ENCODE peak calls at places on chromosome 17, in seven cellular contexts. E is keratinocyte, I is cardiac muscle cell, F is sigmoid colon, H is trophoblast cell, R is GM23248, P is aorta. O is an unnamed sample. For H3K27me3, the result is how much of the 10 kb centered on the place peaks cover.

GRCh38 chr17:19348081-19348650 is 14.4 kb downstream of the B9D1 start:
- DNase-seq in I (no peak), F (peak), E (no peak), P (peak), H (no peak), R (no peak), O (no peak)

GRCh38 chr17:48852251-48852650 is 21.4 kb downstream of the CALCOCO2 start:
- DNase-seq in R (no peak), E (no peak), P (no peak), I (no peak), F (no peak), H (no peak), O (no peak)

GRCh38 chr17:38870259-38871165 is 654 bp downstream of the LASP1 start:
- DNase-seq in F (peak), P (peak), R (peak), E (no peak), I (peak), H (peak), O (peak)

GRCh38 chr17:74252272-74252671 is 21.8 kb upstream of the DNAI2 start:
- DNase-seq in R (no peak), F (no peak), I (no peak), P (no peak), H (no peak), E (no peak), O (no peak)

GRCh38 chr17:3815122-3815521 is 14.1 kb upstream of the ITGAE start:
- DNase-seq in P (no peak), I (no peak), H (no peak), E (no peak), F (no peak), R (no peak), O (no peak)

GRCh38 chr17:76063880-76064546 is 8.3 kb downstream of the SRP68 start:
- DNase-seq in F (no peak), R (no peak), I (no peak), P (no peak), H (no peak), E (no peak), O (no peak)

GRCh38 chr17:8552582-8553320 is 77.8 kb downstream of the MYH10 start:
- DNase-seq in E (peak), R (peak), F (no peak), P (no peak), I (peak), H (peak), O (no peak)

GRCh38 chr17:83175551-83176271 is 96.3 kb downstream of the METRNL start:
- DNase-seq in R (no peak), H (no peak), P (no peak), F (no peak), I (no peak), E (no peak), O (no peak)

GRCh38 chr17:10316986-10317834 is 55.6 kb downstream of the MYH13 start:
- DNase-seq in H (peak), I (peak), P (peak), F (peak), E (no peak), R (peak), O (peak)

GRCh38 chr17:39834017-39834416 is 30.1 kb downstream of the IKZF3 start:
- DNase-seq in P (no peak), R (no peak), I (no peak), H (no peak), F (no peak), E (no peak), O (no peak)

GRCh38 chr17:1422907-1423306 is 22.9 kb upstream of the YWHAE start:
- DNase-seq in R (peak), P (no peak), I (no peak), F (no peak), E (peak), H (peak), O (no peak)

GRCh38 chr17:77366558-77367245 is 225.9 kb downstream of the SEC14L1 start:
- DNase-seq in I (no peak), R (peak), E (no peak), H (no peak), F (peak), P (no peak), O (no peak)

GRCh38 chr17:31487648-31488263 is 96.3 kb downstream of the RAB11FIP4 start:
- DNase-seq in I (peak), R (peak), E (peak), F (peak), P (peak), H (peak), O (peak)

GRCh38 chr17:31486351-31487062 is 95.0 kb downstream of the RAB11FIP4 start:
- DNase-seq in E (no peak), P (no peak), I (no peak), H (no peak), R (no peak), F (no peak), O (no peak)

GRCh38 chr17:31488264-31488981 is 96.9 kb downstream of the RAB11FIP4 start:
- DNase-seq in H (peak), F (no peak), P (no peak), E (no peak), I (no peak), R (no peak), O (no peak)

GRCh38 chr17:31488982-31489294 is 97.5 kb downstream of the RAB11FIP4 start:
- DNase-seq in F (no peak), R (no peak), P (no peak), H (peak), E (no peak), I (no peak), O (no peak)

DNA sequence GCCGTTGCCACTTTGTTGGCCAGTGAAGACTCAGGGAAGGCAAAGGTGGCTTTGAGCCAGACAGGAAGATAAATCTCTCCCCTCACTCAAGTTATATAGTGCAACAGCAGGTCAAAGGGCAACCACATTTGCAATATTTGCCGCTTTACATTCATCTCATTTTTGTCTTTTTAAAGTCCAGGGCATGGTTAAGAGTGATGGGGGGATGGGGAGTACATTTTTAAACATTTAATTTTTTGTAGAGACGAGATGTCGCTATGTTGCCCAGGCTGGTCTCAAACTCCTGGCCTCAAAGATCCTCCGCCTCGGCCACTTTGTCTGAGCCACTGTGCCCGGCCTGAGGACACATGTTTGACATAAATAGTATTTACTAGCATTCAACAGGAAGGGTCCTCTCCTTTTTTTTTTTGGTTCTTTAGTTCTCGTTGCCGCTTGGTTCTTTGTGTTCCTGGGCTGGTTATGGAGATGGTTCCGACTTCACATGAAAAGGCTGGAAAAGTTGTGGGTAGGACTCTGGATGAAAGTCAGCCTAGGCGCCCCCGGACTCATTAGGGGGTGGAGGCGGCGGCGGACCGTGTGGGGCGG is 95.7 kb downstream of the RAB11FIP4 start:
- DNase-seq in R (no peak), I (no peak), H (no peak), E (no peak), P (no peak), F (no peak), O (no peak)
- H3K27me3 ChIP-seq in R (half or more), I (under half), H (under half), E (under half), P (under half), F (under half), O (under half)

GRCh38 chr17:81181811-81182185 is 15.8 kb upstream of the AATK start:
- DNase-seq in I (no peak), H (no peak), F (no peak), P (no peak), E (no peak), R (no peak), O (no peak)
- H3K27me3 ChIP-seq in I (under half), H (under half), F (under half), P (under half), E (under half), R (under half), O (under half)

DNA sequence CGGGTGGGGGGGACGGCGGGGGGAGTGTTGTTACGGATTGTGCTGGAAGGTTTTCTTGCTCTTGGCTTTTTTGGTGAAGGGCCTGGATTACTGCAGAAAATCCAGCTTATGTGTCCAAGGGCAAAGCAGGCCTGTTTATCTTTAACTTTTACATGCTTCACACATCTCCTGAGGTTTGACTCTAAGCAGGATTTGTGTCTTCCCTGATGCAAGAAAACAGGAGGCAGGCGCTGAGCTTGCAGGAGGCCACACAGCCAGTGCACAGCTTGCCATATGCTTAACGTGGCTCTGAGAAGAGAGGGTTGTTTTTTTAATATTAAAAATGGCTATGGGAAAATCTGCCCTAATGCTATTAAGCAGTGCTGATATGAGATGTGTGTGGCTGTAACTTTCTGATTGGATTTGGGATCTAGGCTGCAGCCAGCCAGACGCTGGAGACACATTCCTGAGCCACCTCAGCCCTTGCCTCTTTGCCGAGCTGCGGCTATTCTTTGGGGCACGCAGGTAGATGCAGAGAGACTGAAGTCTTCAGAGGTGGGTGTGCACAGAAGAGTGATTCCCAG is 20.4 kb upstream of the RPTOR start:
- DNase-seq in R (no peak), E (no peak), H (no peak), I (no peak), P (no peak), F (no peak), O (no peak)
- H3K27me3 ChIP-seq in R (under half), E (under half), H (under half), I (under half), P (under half), F (under half), O (under half)

GRCh38 chr17:82014971-82015310 is 7.7 kb downstream of the CENPX start:
- DNase-seq in R (no peak), E (no peak), F (no peak), I (no peak), H (no peak), P (no peak), O (no peak)

GRCh38 chr17:82014432-82014831 is 8.2 kb downstream of the CENPX start:
- DNase-seq in E (no peak), F (no peak), I (no peak), P (no peak), H (no peak), R (no peak), O (no peak)

GRCh38 chr17:82013341-82013740 is 9.3 kb downstream of the CENPX start:
- DNase-seq in F (peak), I (no peak), R (no peak), E (no peak), P (peak), H (peak), O (no peak)

GRCh38 chr17:82012482-82013295 is 10.0 kb downstream of the CENPX start:
- DNase-seq in F (no peak), H (peak), I (peak), E (no peak), P (no peak), R (no peak), O (no peak)

GRCh38 chr17:82013772-82014321 is 8.8 kb downstream of the CENPX start:
- DNase-seq in P (no peak), I (no peak), H (no peak), R (no peak), E (no peak), F (no peak), O (no peak)
- H3K27me3 ChIP-seq in P (under half), I (under half), H (under half), R (under half), E (under half), F (under half), O (under half)

GRCh38 chr17:79224476-79224875 is 149.9 kb downstream of the ENGASE start:
- DNase-seq in R (no peak), P (no peak), I (no peak), H (no peak), E (no peak), F (no peak), O (no peak)
- H3K27me3 ChIP-seq in R (under half), P (under half), I (under half), H (under half), E (under half), F (under half), O (under half)

DNA sequence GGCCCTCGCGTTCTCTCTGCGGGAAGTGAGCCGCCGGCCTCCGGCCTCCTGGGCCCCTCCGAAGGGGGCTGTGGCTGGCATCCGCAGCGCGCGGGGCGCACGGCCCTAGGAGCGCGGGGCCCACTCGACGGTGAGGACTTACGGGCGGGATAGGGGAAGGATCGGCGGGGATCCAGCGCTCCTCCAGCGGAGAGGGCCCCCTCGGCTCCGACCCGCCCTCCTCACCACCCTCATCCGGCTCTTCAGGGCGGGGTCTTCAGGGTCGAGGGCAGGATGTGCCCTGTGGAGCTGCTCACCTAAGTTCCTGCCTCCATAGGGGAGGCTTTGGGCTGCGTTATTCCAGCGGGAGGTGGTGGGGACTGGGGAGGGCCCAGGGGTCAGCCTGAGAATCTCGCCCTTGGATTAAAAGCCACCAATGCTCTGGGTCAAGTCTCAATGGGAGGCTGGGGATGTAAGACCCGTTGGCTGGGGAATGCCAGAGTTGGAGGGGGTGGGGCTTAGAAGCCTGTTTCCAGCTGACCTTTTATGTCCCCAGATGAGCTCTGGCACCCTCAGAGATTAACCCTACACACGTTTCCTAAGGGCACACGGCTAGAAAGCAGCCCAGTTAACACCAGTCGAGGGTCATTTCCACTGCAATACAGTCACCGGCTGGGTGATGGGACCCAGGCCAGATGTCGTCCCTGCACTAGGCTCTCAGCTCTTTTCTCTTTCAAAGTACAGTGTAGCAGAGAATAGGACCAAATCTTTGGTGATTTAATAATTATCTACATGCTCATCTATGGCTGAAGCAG is 13.4 kb downstream of the TBX2 start:
- DNase-seq in E (no peak), R (no peak), P (no peak), H (no peak), I (peak), F (peak), O (no peak)
- H3K27me3 ChIP-seq in E (under half), R (under half), P (under half), H (under half), I (under half), F (under half), O (under half)

O was measured in GM06990.